ENCODE peak calls at places on chromosomes 4 and X, in nine cellular contexts. One of them, this sample, is unnamed.

GRCh38 chrX:48459483-48459882 is 10.6 kb downstream of the SLC38A5 start:
- DNase-seq in body of pancreas: no peak
- DNase-seq in adrenal gland: no peak
- DNase-seq in PC-3: no peak
- DNase-seq in thoracic aorta: no peak
- DNase-seq in lung: no peak
- DNase-seq in esophagus squamous epithelium: no peak
- DNase-seq in HCT116: no peak
- DNase-seq in effector memory CD4-positive, alpha-beta T cell: no peak
- DNase-seq in this sample: no peak

GRCh38 chr4:11589676-11590075 is 161.0 kb upstream of the HS3ST1 start:
- DNase-seq in body of pancreas: no peak
- DNase-seq in adrenal gland: no peak
- DNase-seq in effector memory CD4-positive, alpha-beta T cell: no peak
- DNase-seq in PC-3: peak; percentile 66
- DNase-seq in lung: no peak
- DNase-seq in thoracic aorta: no peak
- DNase-seq in HCT116: no peak
- DNase-seq in esophagus squamous epithelium: no peak
- DNase-seq in this sample: no peak

GRCh38 chr4:154574311-154574710 is 11.5 kb downstream of the FGB start:
- DNase-seq in thoracic aorta: no peak
- DNase-seq in lung: no peak
- DNase-seq in PC-3: no peak
- DNase-seq in body of pancreas: no peak
- DNase-seq in HCT116: no peak
- DNase-seq in adrenal gland: no peak
- DNase-seq in effector memory CD4-positive, alpha-beta T cell: no peak
- DNase-seq in esophagus squamous epithelium: no peak
- DNase-seq in this sample: no peak

GRCh38 chr4:157994863-157995262 is 178.0 kb downstream of the GASK1B start:
- DNase-seq in HCT116: no peak
- DNase-seq in adrenal gland: no peak
- DNase-seq in effector memory CD4-positive, alpha-beta T cell: no peak
- DNase-seq in body of pancreas: peak; percentile 10
- DNase-seq in esophagus squamous epithelium: no peak
- DNase-seq in lung: no peak
- DNase-seq in thoracic aorta: no peak
- DNase-seq in PC-3: peak; percentile 60
- DNase-seq in this sample: no peak

GRCh38 chr4:108215055-108215454 is 46.3 kb upstream of the LEF1 start:
- DNase-seq in body of pancreas: no peak
- DNase-seq in effector memory CD4-positive, alpha-beta T cell: no peak
- DNase-seq in lung: no peak
- DNase-seq in adrenal gland: no peak
- DNase-seq in thoracic aorta: no peak
- DNase-seq in HCT116: no peak
- DNase-seq in esophagus squamous epithelium: no peak
- DNase-seq in PC-3: no peak
- DNase-seq in this sample: no peak

GRCh38 chrX:41441934-41442823 is 5.0 kb upstream of the NYX start:
- DNase-seq in effector memory CD4-positive, alpha-beta T cell: peak; percentile 85
- DNase-seq in PC-3: peak; percentile 84
- DNase-seq in adrenal gland: peak; percentile 92
- DNase-seq in thoracic aorta: peak; percentile 64
- DNase-seq in body of pancreas: peak; percentile 91
- DNase-seq in esophagus squamous epithelium: peak; percentile 24
- DNase-seq in lung: peak; percentile 87
- DNase-seq in HCT116: peak; percentile 64
- DNase-seq in this sample: peak; percentile 92

GRCh38 chr4:9832640-9833039 is 51.2 kb downstream of the DRD5 start:
- DNase-seq in HCT116: no peak
- DNase-seq in effector memory CD4-positive, alpha-beta T cell: no peak
- DNase-seq in PC-3: no peak
- DNase-seq in lung: no peak
- DNase-seq in adrenal gland: peak; percentile 48
- DNase-seq in thoracic aorta: no peak
- DNase-seq in esophagus squamous epithelium: no peak
- DNase-seq in body of pancreas: no peak
- DNase-seq in this sample: no peak

GRCh38 chr4:121792966-121793365 is 8.2 kb upstream of the EXOSC9 start:
- DNase-seq in body of pancreas: no peak
- DNase-seq in adrenal gland: no peak
- DNase-seq in thoracic aorta: no peak
- DNase-seq in esophagus squamous epithelium: no peak
- DNase-seq in effector memory CD4-positive, alpha-beta T cell: no peak
- DNase-seq in lung: no peak
- DNase-seq in PC-3: peak; percentile 17
- DNase-seq in HCT116: no peak
- DNase-seq in this sample: no peak

GRCh38 chr4:26141916-26142638 is 178.7 kb upstream of the RBPJ start:
- DNase-seq in PC-3: no peak
- DNase-seq in adrenal gland: peak; percentile 18
- DNase-seq in lung: no peak
- DNase-seq in body of pancreas: peak; percentile 65
- DNase-seq in esophagus squamous epithelium: no peak
- DNase-seq in thoracic aorta: no peak
- DNase-seq in effector memory CD4-positive, alpha-beta T cell: no peak
- DNase-seq in HCT116: no peak
- DNase-seq in this sample: peak; percentile 73

GRCh38 chr4:46648088-46648744 is 258.3 kb upstream of the GABRA2 start:
- DNase-seq in lung: no peak
- DNase-seq in PC-3: peak; percentile 64
- DNase-seq in effector memory CD4-positive, alpha-beta T cell: no peak
- DNase-seq in HCT116: no peak
- DNase-seq in body of pancreas: peak; percentile 6
- DNase-seq in thoracic aorta: no peak
- DNase-seq in esophagus squamous epithelium: no peak
- DNase-seq in adrenal gland: no peak
- DNase-seq in this sample: no peak

GRCh38 chr4:24172406-24172805 is 282.6 kb upstream of the PPARGC1A start:
- DNase-seq in esophagus squamous epithelium: no peak
- DNase-seq in PC-3: no peak
- DNase-seq in lung: no peak
- DNase-seq in body of pancreas: no peak
- DNase-seq in adrenal gland: no peak
- DNase-seq in effector memory CD4-positive, alpha-beta T cell: no peak
- DNase-seq in HCT116: no peak
- DNase-seq in thoracic aorta: no peak
- DNase-seq in this sample: no peak

GRCh38 chr4:137768196-137768595 is 235.9 kb upstream of the PCDH18 start:
- DNase-seq in HCT116: no peak
- DNase-seq in thoracic aorta: no peak
- DNase-seq in body of pancreas: no peak
- DNase-seq in PC-3: no peak
- DNase-seq in effector memory CD4-positive, alpha-beta T cell: no peak
- DNase-seq in esophagus squamous epithelium: no peak
- DNase-seq in adrenal gland: no peak
- DNase-seq in lung: no peak
- DNase-seq in this sample: no peak

DNA sequence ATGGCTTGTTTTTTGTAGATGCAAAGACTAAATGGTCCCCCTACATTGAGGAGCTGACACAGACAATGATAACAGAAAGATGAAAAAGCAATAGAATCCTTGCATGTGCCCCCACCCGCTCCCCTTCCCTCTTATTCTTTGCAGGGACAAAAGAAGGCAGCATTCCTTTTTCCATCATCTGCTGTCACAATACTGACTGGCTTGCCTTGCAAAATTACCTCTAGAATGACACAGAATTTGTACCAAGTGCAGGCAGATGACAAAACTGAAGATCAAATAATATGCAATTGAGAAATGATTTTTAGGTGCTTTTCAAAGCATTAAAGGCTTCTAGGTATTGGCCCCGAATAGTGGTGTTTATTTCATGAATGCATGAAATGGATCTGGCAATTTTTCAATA is 153.2 kb upstream of the AGA start:
- DNase-seq in adrenal gland: no peak
- DNase-seq in lung: no peak
- DNase-seq in effector memory CD4-positive, alpha-beta T cell: no peak
- DNase-seq in PC-3: no peak
- DNase-seq in HCT116: no peak
- DNase-seq in body of pancreas: no peak
- DNase-seq in esophagus squamous epithelium: no peak
- DNase-seq in thoracic aorta: no peak
- DNase-seq in this sample: no peak
- H3K36me3 ChIP-seq in adrenal gland: no peaks in the 10 kb centered on the region
- H3K36me3 ChIP-seq in lung: no peaks in the 10 kb centered on the region
- H3K36me3 ChIP-seq in effector memory CD4-positive, alpha-beta T cell: no peaks in the 10 kb centered on the region
- H3K36me3 ChIP-seq in PC-3: no peaks in the 10 kb centered on the region
- H3K36me3 ChIP-seq in HCT116: no peaks in the 10 kb centered on the region
- H3K36me3 ChIP-seq in body of pancreas: no peaks in the 10 kb centered on the region
- H3K36me3 ChIP-seq in esophagus squamous epithelium: no peaks in the 10 kb centered on the region
- H3K36me3 ChIP-seq in thoracic aorta: no peaks in the 10 kb centered on the region
- H3K36me3 ChIP-seq in this sample: no peaks in the 10 kb centered on the region

DNA sequence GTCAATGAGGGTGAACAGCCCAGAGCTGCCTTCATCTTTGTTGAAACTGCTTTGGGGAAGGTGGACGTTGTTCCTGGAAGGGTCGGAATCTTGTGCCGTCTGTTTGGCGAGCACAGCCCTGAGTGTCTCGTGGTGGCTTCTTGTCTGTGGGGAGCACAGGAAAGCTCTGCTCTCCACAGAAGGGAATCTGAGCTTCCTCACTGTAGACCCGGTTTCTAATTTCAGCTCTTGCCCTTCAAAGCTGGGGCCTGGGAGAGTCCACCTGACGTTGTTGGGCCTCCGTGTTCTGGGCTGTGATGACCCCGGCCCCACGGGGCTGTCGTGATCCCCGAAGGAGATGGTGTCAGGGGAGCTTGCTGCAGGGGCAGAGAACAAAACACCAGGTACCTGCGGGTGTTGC is 47.5 kb downstream of the SORCS2 start:
- DNase-seq in esophagus squamous epithelium: no peak
- DNase-seq in body of pancreas: no peak
- DNase-seq in HCT116: no peak
- DNase-seq in thoracic aorta: no peak
- DNase-seq in lung: no peak
- DNase-seq in effector memory CD4-positive, alpha-beta T cell: no peak
- DNase-seq in PC-3: no peak
- DNase-seq in adrenal gland: no peak
- DNase-seq in this sample: no peak
- H3K27ac ChIP-seq in esophagus squamous epithelium: no peak overlapping the region
- H3K27ac ChIP-seq in body of pancreas: no peak overlapping the region
- H3K27ac ChIP-seq in HCT116: no peak overlapping the region
- H3K27ac ChIP-seq in thoracic aorta: no peak overlapping the region
- H3K27ac ChIP-seq in lung: no peak overlapping the region
- H3K27ac ChIP-seq in effector memory CD4-positive, alpha-beta T cell: no peak overlapping the region
- H3K27ac ChIP-seq in PC-3: no peak overlapping the region
- H3K27ac ChIP-seq in adrenal gland: no peak overlapping the region
- H3K27ac ChIP-seq in this sample: no peak overlapping the region

GRCh38 chr4:3218824-3219760 is 29.9 kb upstream of the MSANTD1 start:
- DNase-seq in body of pancreas: no peak
- DNase-seq in HCT116: no peak
- DNase-seq in PC-3: no peak
- DNase-seq in effector memory CD4-positive, alpha-beta T cell: no peak
- DNase-seq in lung: no peak
- DNase-seq in esophagus squamous epithelium: no peak
- DNase-seq in adrenal gland: no peak
- DNase-seq in thoracic aorta: no peak
- DNase-seq in this sample: no peak

GRCh38 chr4:3221996-3222395 is 27.0 kb upstream of the MSANTD1 start:
- DNase-seq in thoracic aorta: no peak
- DNase-seq in HCT116: no peak
- DNase-seq in PC-3: no peak
- DNase-seq in lung: no peak
- DNase-seq in esophagus squamous epithelium: no peak
- DNase-seq in body of pancreas: no peak
- DNase-seq in effector memory CD4-positive, alpha-beta T cell: no peak
- DNase-seq in adrenal gland: no peak
- DNase-seq in this sample: peak; percentile 35

GRCh38 chr4:3217771-3218170 is 31.2 kb upstream of the MSANTD1 start:
- DNase-seq in HCT116: no peak
- DNase-seq in lung: no peak
- DNase-seq in effector memory CD4-positive, alpha-beta T cell: no peak
- DNase-seq in body of pancreas: no peak
- DNase-seq in thoracic aorta: no peak
- DNase-seq in PC-3: no peak
- DNase-seq in esophagus squamous epithelium: no peak
- DNase-seq in adrenal gland: no peak
- DNase-seq in this sample: peak; percentile 35

GRCh38 chr4:3220586-3221494 is 28.1 kb upstream of the MSANTD1 start:
- DNase-seq in esophagus squamous epithelium: no peak
- DNase-seq in body of pancreas: no peak
- DNase-seq in HCT116: no peak
- DNase-seq in effector memory CD4-positive, alpha-beta T cell: no peak
- DNase-seq in adrenal gland: no peak
- DNase-seq in thoracic aorta: no peak
- DNase-seq in lung: no peak
- DNase-seq in PC-3: no peak
- DNase-seq in this sample: peak; percentile 40

DNA sequence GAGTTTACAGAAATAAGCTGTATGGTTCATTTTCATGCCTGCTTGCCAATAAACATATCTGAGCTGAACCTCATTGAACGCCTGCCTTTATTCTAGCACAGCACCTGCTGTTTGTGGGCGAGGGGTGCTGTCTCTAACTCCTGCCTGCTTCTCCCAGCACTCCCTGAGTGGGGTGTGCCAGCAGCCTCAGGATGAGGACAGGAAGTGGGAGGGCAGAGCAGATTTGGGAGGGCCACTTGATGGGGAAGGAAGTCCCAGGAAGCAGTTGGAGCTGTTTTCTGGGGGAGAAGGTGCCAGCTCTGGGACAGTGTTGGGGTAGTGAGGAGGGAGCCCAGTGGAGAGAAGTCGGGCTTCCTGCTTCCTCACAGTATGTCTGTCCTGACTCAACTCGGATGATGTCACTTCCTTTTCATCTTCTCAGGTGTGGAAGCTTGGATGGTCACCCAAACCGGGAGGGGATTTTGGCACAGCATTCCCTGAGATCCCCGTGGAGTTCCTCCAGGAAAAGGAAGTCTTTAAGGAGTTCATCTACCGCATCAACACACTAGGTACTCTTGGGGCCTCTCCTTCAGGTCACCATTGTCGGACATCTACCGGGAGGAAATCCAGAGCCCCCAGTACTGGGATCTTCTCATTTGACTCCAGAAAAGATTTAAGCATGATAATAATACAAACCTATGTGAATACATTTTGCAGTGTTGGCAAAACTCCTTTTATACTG is 29.0 kb upstream of the MSANTD1 start:
- DNase-seq in esophagus squamous epithelium: no peak
- DNase-seq in body of pancreas: no peak
- DNase-seq in PC-3: no peak
- DNase-seq in effector memory CD4-positive, alpha-beta T cell: no peak
- DNase-seq in HCT116: no peak
- DNase-seq in adrenal gland: no peak
- DNase-seq in lung: no peak
- DNase-seq in thoracic aorta: no peak
- DNase-seq in this sample: no peak
- H3K36me3 ChIP-seq in esophagus squamous epithelium: peaks cover 99% of the 10 kb centered on the region
- H3K36me3 ChIP-seq in body of pancreas: peaks cover 40% of the 10 kb centered on the region
- H3K36me3 ChIP-seq in PC-3: no peaks in the 10 kb centered on the region
- H3K36me3 ChIP-seq in effector memory CD4-positive, alpha-beta T cell: peaks cover 86% of the 10 kb centered on the region
- H3K36me3 ChIP-seq in HCT116: no peaks in the 10 kb centered on the region
- H3K36me3 ChIP-seq in adrenal gland: no peaks in the 10 kb centered on the region
- H3K36me3 ChIP-seq in lung: peaks cover 18% of the 10 kb centered on the region
- H3K36me3 ChIP-seq in thoracic aorta: peaks cover 46% of the 10 kb centered on the region
- H3K36me3 ChIP-seq in this sample: peaks cover 95% of the 10 kb centered on the region

DNA sequence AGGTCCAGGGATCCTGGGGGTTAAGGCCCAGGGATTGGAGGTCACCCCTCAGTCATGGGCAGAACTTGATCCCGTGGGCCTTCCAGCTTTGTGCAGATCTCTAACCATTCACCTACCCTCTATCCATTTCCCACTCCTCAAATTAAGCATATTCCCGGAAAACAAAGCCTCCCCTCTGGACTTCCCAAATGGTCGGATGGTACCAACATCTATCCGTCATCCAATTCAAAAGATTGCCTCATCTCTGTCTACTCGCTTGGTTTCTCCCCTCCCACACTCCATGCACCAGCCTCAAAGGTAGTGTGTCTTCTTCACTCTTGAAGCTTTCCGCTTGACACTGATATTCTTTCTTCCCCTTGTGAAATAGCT is 473 bp upstream of the BCLAF3 start:
- DNase-seq in effector memory CD4-positive, alpha-beta T cell: no peak
- DNase-seq in HCT116: no peak
- DNase-seq in adrenal gland: no peak
- DNase-seq in lung: no peak
- DNase-seq in PC-3: no peak
- DNase-seq in body of pancreas: no peak
- DNase-seq in thoracic aorta: no peak
- DNase-seq in esophagus squamous epithelium: no peak
- DNase-seq in this sample: no peak
- H3K27ac ChIP-seq in effector memory CD4-positive, alpha-beta T cell: peak overlapping the region; percentile 62
- H3K27ac ChIP-seq in HCT116: no peak overlapping the region
- H3K27ac ChIP-seq in adrenal gland: no peak overlapping the region
- H3K27ac ChIP-seq in lung: peak overlapping the region; percentile 77
- H3K27ac ChIP-seq in PC-3: no peak overlapping the region
- H3K27ac ChIP-seq in body of pancreas: peak overlapping the region; percentile 25
- H3K27ac ChIP-seq in thoracic aorta: peak overlapping the region; percentile 55
- H3K27ac ChIP-seq in esophagus squamous epithelium: peak overlapping the region; percentile 94
- H3K27ac ChIP-seq in this sample: peak overlapping the region; percentile 70

This sample was measured in tibial artery.